ENCODE peak calls at places on chromosome 17, in ten cellular contexts. Z, O, X, S, N, A, P, W, H and I are unnamed samples.

GRCh38 chr17:68580236-68580903 is 20.8 kb downstream of the FAM20A start:
- DNase-seq in O (peak; percentile 95), H (peak; percentile 81), X (no peak), W (no peak), A (no peak), S (no peak), P (peak; percentile 17), N (no peak), Z (no peak), I (no peak)

GRCh38 chr17:48219605-48220004 is 112.0 kb downstream of the SNX11 start:
- DNase-seq in X (no peak), N (no peak), Z (no peak), H (no peak), P (no peak), S (no peak), O (no peak), W (no peak), A (peak; percentile 92), I (no peak)

GRCh38 chr17:17182601-17183136 is 23.5 kb downstream of the PLD6 start:
- DNase-seq in Z (no peak), O (no peak), H (no peak), X (no peak), A (no peak), S (no peak), N (no peak), W (no peak), P (no peak), I (no peak)

GRCh38 chr17:79565606-79566250 is 45.1 kb downstream of the RBFOX3 start:
- DNase-seq in X (no peak), W (no peak), P (no peak), A (no peak), O (no peak), Z (no peak), N (peak; percentile 50), H (no peak), S (no peak), I (no peak)

GRCh38 chr17:39443326-39443725 is 7.7 kb downstream of the MED1 start:
- DNase-seq in W (no peak), X (no peak), H (no peak), P (no peak), O (no peak), S (no peak), Z (no peak), A (no peak), N (no peak), I (no peak)

GRCh38 chr17:45296003-45296832 is 20.6 kb downstream of the MAP3K14 start:
- DNase-seq in W (peak; percentile 65), O (no peak), X (no peak), N (no peak), H (no peak), Z (no peak), P (peak; percentile 62), A (no peak), S (no peak), I (no peak)

GRCh38 chr17:14301279-14301760 is 439 bp downstream of the HS3ST3B1 start:
- DNase-seq in X (no peak), P (no peak), A (peak; percentile 43), N (no peak), Z (no peak), H (no peak), S (peak; percentile 33), W (peak; percentile 46), O (no peak), I (no peak)

GRCh38 chr17:38967290-38967738 is at the start of gene FBXO47:
- DNase-seq in P (peak; percentile 38), A (peak; percentile 61), O (peak; percentile 83), N (peak; percentile 97), H (peak; percentile 60), X (peak; percentile 43), Z (peak; percentile 58), S (peak; percentile 56), W (peak; percentile 97), I (peak; percentile 94)

GRCh38 chr17:35788504-35788998 is 6.9 kb downstream of the MMP28 start:
- DNase-seq in A (no peak), N (no peak), X (peak; percentile 82), P (peak; percentile 92), Z (no peak), O (peak; percentile 94), H (no peak), W (no peak), S (no peak), I (no peak)

GRCh38 chr17:17789410-17789809 is 47.4 kb downstream of the SREBF1 start:
- DNase-seq in A (no peak), N (no peak), X (no peak), W (no peak), Z (no peak), S (no peak), P (no peak), O (no peak), H (no peak), I (no peak)

GRCh38 chr17:17675925-17676534 is 5.2 kb upstream of the RAI1 start:
- DNase-seq in X (peak; percentile 74), P (peak; percentile 52), H (no peak), W (no peak), O (no peak), N (no peak), S (no peak), Z (no peak), A (peak; percentile 45), I (no peak)

GRCh38 chr17:82330322-82331239 is 3.0 kb downstream of the SECTM1 start:
- DNase-seq in O (peak; percentile 75), A (peak; percentile 97), X (peak; percentile 70), S (no peak), N (no peak), H (no peak), W (peak; percentile 61), Z (no peak), P (peak; percentile 67), I (no peak)

GRCh38 chr17:48804936-48805411 is 12.1 kb downstream of the TTLL6 start:
- DNase-seq in S (peak; percentile 85), H (no peak), P (peak; percentile 37), O (peak; percentile 52), N (peak; percentile 85), X (peak; percentile 85), Z (peak; percentile 41), A (peak; percentile 14), W (peak; percentile 43), I (peak; percentile 25)

GRCh38 chr17:38674013-38674748 is 576 bp downstream of the EPOP start:
- DNase-seq in W (peak; percentile 33), A (peak; percentile 65), Z (no peak), S (no peak), H (no peak), P (no peak), O (no peak), N (peak; percentile 83), X (no peak), I (peak; percentile 39)

GRCh38 chr17:77831497-77832179 is 126.9 kb upstream of the TNRC6C start:
- DNase-seq in A (no peak), S (no peak), W (no peak), N (peak; percentile 81), P (peak; percentile 77), H (no peak), Z (no peak), O (peak; percentile 34), X (peak; percentile 63), I (no peak)

GRCh38 chr17:79631640-79632431 is 21.0 kb upstream of the RBFOX3 start:
- DNase-seq in S (no peak), W (no peak), H (no peak), A (no peak), P (no peak), O (no peak), Z (no peak), N (peak; percentile 42), X (no peak), I (no peak)

GRCh38 chr17:17029938-17030337 is 12.3 kb upstream of the MPRIP start:
- DNase-seq in O (no peak), N (peak; percentile 50), X (no peak), S (no peak), P (no peak), W (no peak), A (peak; percentile 93), Z (no peak), H (no peak), I (no peak)

GRCh38 chr17:77420804-77421634 is 280.2 kb downstream of the SEC14L1 start:
- DNase-seq in X (peak; percentile 40), W (peak; percentile 68), P (peak; percentile 93), H (peak; percentile 67), A (peak; percentile 96), O (peak; percentile 88), S (peak; percentile 44), Z (peak; percentile 45), N (peak; percentile 83), I (no peak)

GRCh38 chr17:40726919-40727318 is 23.4 kb upstream of the KRT24 start:
- DNase-seq in S (no peak), X (no peak), P (peak; percentile 4), H (no peak), Z (no peak), O (peak; percentile 21), N (no peak), A (no peak), W (no peak), I (no peak)

GRCh38 chr17:75428775-75429469 is 23.4 kb upstream of the GRB2 start:
- DNase-seq in N (no peak), P (peak; percentile 92), W (no peak), H (peak; percentile 64), Z (no peak), S (no peak), X (peak; percentile 67), A (no peak), O (peak; percentile 73), I (no peak)

GRCh38 chr17:1413281-1413791 is 13.3 kb upstream of the YWHAE start:
- DNase-seq in S (no peak), O (peak; percentile 91), A (peak; percentile 44), Z (no peak), X (peak; percentile 61), W (peak; percentile 88), N (peak; percentile 88), H (peak; percentile 80), P (peak; percentile 86), I (peak; percentile 71)

GRCh38 chr17:1649844-1650409 is at the start of gene RILP:
- DNase-seq in O (peak; percentile 42), Z (no peak), A (no peak), P (no peak), W (peak; percentile 94), H (no peak), S (no peak), N (peak; percentile 90), X (peak; percentile 86), I (peak; percentile 95)

GRCh38 chr17:80084773-80085172 is 16.6 kb upstream of the GAA start:
- DNase-seq in P (no peak), W (no peak), X (no peak), A (no peak), S (no peak), Z (no peak), H (no peak), N (no peak), O (no peak), I (no peak)

GRCh38 chr17:40772101-40772500 is at the start of gene KRT26:
- DNase-seq in S (no peak), A (no peak), N (no peak), O (no peak), P (no peak), H (no peak), X (no peak), Z (no peak), W (no peak), I (no peak)

GRCh38 chr17:32484041-32484461 is 2.7 kb upstream of the CDK5R1 start:
- DNase-seq in O (no peak), N (no peak), X (no peak), A (no peak), S (no peak), Z (no peak), H (no peak), W (no peak), P (no peak), I (no peak)

GRCh38 chr17:6021627-6022026 is 48.6 kb upstream of the WSCD1 start:
- DNase-seq in X (no peak), O (no peak), P (no peak), W (no peak), H (no peak), S (no peak), A (no peak), N (no peak), Z (no peak), I (no peak)

GRCh38 chr17:2485543-2485942 is 26.1 kb downstream of the METTL16 start:
- DNase-seq in S (no peak), O (peak; percentile 26), A (no peak), H (no peak), X (no peak), Z (no peak), N (no peak), P (no peak), W (no peak), I (no peak)

GRCh38 chr17:64975318-64976087 is 56.2 kb upstream of the LRRC37A3 start:
- DNase-seq in Z (peak; percentile 94), H (peak; percentile 86), A (peak; percentile 90), X (peak; percentile 97), P (peak; percentile 87), O (peak; percentile 89), W (peak; percentile 97), S (peak; percentile 93), N (peak; percentile 99), I (peak; percentile 99)